ENCODE peak calls at places on chromosome 11, in nine cellular contexts. D, N, T, Y, M, G, Q, F and B are unnamed samples.

GRCh38 chr11:134566311-134566710 is 154.3 kb upstream of the B3GAT1 start:
- DNase-seq in D (no peak), N (no peak), T (no peak), Y (no peak), M (no peak), G (no peak), Q (no peak), F (no peak), B (no peak)

GRCh38 chr11:81700061-81700460 is 1033.6 kb downstream of the FAM181B start:
- DNase-seq in D (no peak), N (no peak), T (no peak), Y (no peak), M (no peak), G (no peak), Q (peak), F (no peak), B (no peak)

GRCh38 chr11:5288108-5288911 is 13.4 kb downstream of the OR51B4 start:
- DNase-seq in D (no peak), N (no peak), T (no peak), Y (no peak), M (no peak), G (no peak), Q (peak), F (no peak), B (no peak)

GRCh38 chr11:67314218-67314617 is 10.9 kb downstream of the SSH3 start:
- DNase-seq in D (no peak), N (no peak), T (no peak), Y (no peak), M (no peak), G (no peak), Q (no peak), F (no peak), B (no peak)

GRCh38 chr11:64207247-64208085 is 945 bp downstream of the FERMT3 start:
- DNase-seq in D (no peak), N (peak), T (peak), Y (no peak), M (peak), G (no peak), Q (peak), F (peak), B (peak)

GRCh38 chr11:23976776-23977380 is 520.0 kb upstream of the LUZP2 start:
- DNase-seq in D (no peak), N (no peak), T (no peak), Y (no peak), M (no peak), G (no peak), Q (peak), F (no peak), B (no peak)

GRCh38 chr11:57162179-57162898 is 19.4 kb upstream of the LRRC55 start:
- DNase-seq in D (no peak), N (no peak), T (no peak), Y (no peak), M (no peak), G (no peak), Q (no peak), F (no peak), B (no peak)

GRCh38 chr11:83007909-83008580 is 63.7 kb downstream of the RAB30 start:
- DNase-seq in D (no peak), N (peak), T (no peak), Y (no peak), M (peak), G (no peak), Q (no peak), F (no peak), B (peak)

GRCh38 chr11:9047986-9048522 is 43.3 kb downstream of the SCUBE2 start:
- DNase-seq in D (peak), N (no peak), T (no peak), Y (no peak), M (no peak), G (no peak), Q (peak), F (no peak), B (no peak)

GRCh38 chr11:106446302-106446701 is 368.8 kb downstream of the AASDHPPT start:
- DNase-seq in D (no peak), N (no peak), T (no peak), Y (no peak), M (no peak), G (no peak), Q (no peak), F (no peak), B (no peak)

GRCh38 chr11:18521123-18521522 is 5.6 kb downstream of the TSG101 start:
- DNase-seq in D (no peak), N (no peak), T (no peak), Y (no peak), M (no peak), G (no peak), Q (no peak), F (no peak), B (no peak)

GRCh38 chr11:57542582-57542981 is 5.2 kb downstream of the SMTNL1 start:
- DNase-seq in D (no peak), N (no peak), T (no peak), Y (no peak), M (no peak), G (no peak), Q (no peak), F (no peak), B (no peak)

GRCh38 chr11:110044226-110044968 is 48.8 kb upstream of the ZC3H12C start:
- DNase-seq in D (no peak), N (no peak), T (no peak), Y (no peak), M (no peak), G (no peak), Q (no peak), F (no peak), B (no peak)

GRCh38 chr11:2748061-2748813 is 48.4 kb upstream of the KCNQ1OT1 start:
- DNase-seq in D (no peak), N (no peak), T (no peak), Y (no peak), M (peak), G (no peak), Q (no peak), F (no peak), B (no peak)

GRCh38 chr11:65479184-65480145 is 19.4 kb upstream of the MALAT1 start:
- DNase-seq in D (peak), N (peak), T (no peak), Y (no peak), M (peak), G (peak), Q (peak), F (peak), B (peak)

GRCh38 chr11:76811259-76811658 is 28.1 kb downstream of the TSKU start:
- DNase-seq in D (no peak), N (no peak), T (no peak), Y (no peak), M (no peak), G (no peak), Q (no peak), F (no peak), B (no peak)

GRCh38 chr11:31847761-31848160 is 36.6 kb upstream of the PAX6 start:
- DNase-seq in D (no peak), N (no peak), T (no peak), Y (no peak), M (no peak), G (no peak), Q (no peak), F (no peak), B (no peak)

GRCh38 chr11:65315204-65315865 is 669 bp downstream of the CDC42EP2 start:
- DNase-seq in D (peak), N (peak), T (peak), Y (peak), M (peak), G (peak), Q (peak), F (peak), B (peak)

GRCh38 chr11:128859563-128860441 is 7.3 kb downstream of the KCNJ1 start:
- DNase-seq in D (no peak), N (peak), T (peak), Y (no peak), M (peak), G (peak), Q (peak), F (no peak), B (peak)

GRCh38 chr11:123083623-123084029 is 21.7 kb upstream of the HSPA8 start:
- DNase-seq in D (peak), N (peak), T (peak), Y (peak), M (no peak), G (peak), Q (peak), F (peak), B (no peak)

GRCh38 chr11:130314749-130315285 is at the start of gene ZBTB44:
- DNase-seq in D (peak), N (peak), T (peak), Y (peak), M (peak), G (peak), Q (peak), F (peak), B (peak)

GRCh38 chr11:15223318-15223717 is 108.6 kb downstream of the INSC start:
- DNase-seq in D (no peak), N (no peak), T (no peak), Y (no peak), M (no peak), G (no peak), Q (peak), F (peak), B (no peak)

GRCh38 chr11:1381793-1382425 is 7.8 kb upstream of the BRSK2 start:
- DNase-seq in D (no peak), N (no peak), T (no peak), Y (no peak), M (no peak), G (no peak), Q (no peak), F (no peak), B (no peak)

GRCh38 chr11:11760838-11761237 is 80.9 kb upstream of the USP47 start:
- DNase-seq in D (no peak), N (no peak), T (no peak), Y (no peak), M (no peak), G (no peak), Q (no peak), F (no peak), B (no peak)

GRCh38 chr11:75164318-75164827 is 13.5 kb downstream of the SLCO2B1 start:
- DNase-seq in D (no peak), N (no peak), T (no peak), Y (no peak), M (no peak), G (no peak), Q (no peak), F (no peak), B (no peak)

GRCh38 chr11:19644316-19644715 is 68.3 kb upstream of the NAV2 start:
- DNase-seq in D (no peak), N (no peak), T (no peak), Y (no peak), M (no peak), G (no peak), Q (no peak), F (no peak), B (no peak)

GRCh38 chr11:19648321-19648720 is 64.3 kb upstream of the NAV2 start:
- DNase-seq in D (no peak), N (no peak), T (no peak), Y (no peak), M (no peak), G (no peak), Q (no peak), F (no peak), B (no peak)

GRCh38 chr11:19650929-19651487 is 61.6 kb upstream of the NAV2 start:
- DNase-seq in D (no peak), N (no peak), T (no peak), Y (no peak), M (no peak), G (no peak), Q (no peak), F (no peak), B (no peak)

GRCh38 chr11:19646308-19646707 is 66.3 kb upstream of the NAV2 start:
- DNase-seq in D (no peak), N (no peak), T (no peak), Y (no peak), M (no peak), G (no peak), Q (peak), F (no peak), B (no peak)

DNA sequence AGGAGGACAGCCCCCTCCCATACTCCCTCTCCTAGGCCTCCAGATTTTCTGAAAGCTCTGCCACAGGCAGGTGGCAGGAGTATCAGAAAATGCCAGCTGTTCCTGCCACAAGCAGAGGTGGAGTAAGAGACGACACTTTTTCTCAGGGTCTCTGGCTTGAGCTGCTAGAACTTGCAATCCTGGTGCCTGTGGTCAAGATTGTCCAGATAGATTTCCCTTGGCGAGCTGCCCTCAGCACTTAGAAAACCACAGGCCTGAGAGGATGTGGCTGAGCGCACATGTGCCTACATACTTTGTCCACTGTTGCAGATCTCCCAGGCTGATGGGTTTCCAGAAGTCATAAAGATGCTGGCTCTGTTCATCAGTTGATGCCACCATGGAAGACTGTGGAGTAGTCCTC is 65.7 kb upstream of the NAV2 start:
- DNase-seq in D (peak), N (peak), T (no peak), Y (no peak), M (no peak), G (no peak), Q (peak), F (peak), B (no peak)
- TF ChIP-seq CTCF in D (no peak), N (no peak), T (no peak), Y (peak), M (no peak), G (no peak), Q (peak), F (peak), B (no peak)

GRCh38 chr11:13964771-13965074 is 2.2 kb downstream of the SPON1 start:
- DNase-seq in D (no peak), N (no peak), T (no peak), Y (no peak), M (no peak), G (no peak), Q (no peak), F (no peak), B (no peak)
- TF ChIP-seq CTCF in D (no peak), N (no peak), T (no peak), Y (no peak), M (no peak), G (no peak), Q (no peak), F (no peak), B (no peak)

DNA sequence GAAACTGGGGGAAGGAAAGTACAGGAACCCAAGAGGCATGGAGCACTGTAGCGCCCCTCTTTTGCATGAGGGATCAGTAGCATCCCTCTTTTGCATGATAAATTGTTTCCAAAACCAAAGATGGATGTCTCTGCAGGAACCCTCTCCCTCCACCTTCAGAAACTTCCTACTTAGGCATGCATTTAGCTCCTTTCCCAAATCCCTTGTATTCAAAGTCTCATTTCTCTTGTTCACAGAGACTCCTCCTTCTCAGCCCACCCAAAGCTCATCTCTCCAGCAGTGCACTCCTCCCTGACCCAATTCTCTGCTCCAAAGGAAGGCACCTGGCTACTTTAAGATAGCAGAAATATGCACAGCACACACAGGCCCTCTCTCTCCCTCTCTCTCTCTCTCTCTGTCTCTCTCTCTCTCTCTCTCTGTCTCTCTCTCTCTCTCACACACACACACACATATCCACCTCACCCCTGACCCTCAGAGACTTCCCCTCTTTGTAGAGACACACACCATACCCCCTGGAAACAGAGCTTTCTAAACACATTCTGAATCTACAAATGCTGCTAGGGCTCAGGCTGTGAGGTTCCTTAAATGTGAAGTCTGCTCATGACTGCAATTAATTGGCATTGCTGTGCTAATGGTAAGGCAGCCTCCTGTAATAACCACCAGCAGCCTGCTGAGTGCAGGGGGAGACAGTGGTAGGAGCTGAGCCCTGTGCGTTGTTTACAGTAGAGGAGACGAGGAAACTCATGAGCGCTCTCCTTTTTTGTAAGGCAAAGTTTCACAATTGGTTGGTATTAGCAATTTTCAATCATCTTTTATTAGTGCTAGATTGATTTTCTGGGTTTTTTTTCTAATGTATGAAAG is 519.6 kb downstream of the NTM start:
- DNase-seq in D (no peak), N (no peak), T (no peak), Y (no peak), M (no peak), G (no peak), Q (no peak), F (no peak), B (no peak)
- TF ChIP-seq CTCF in D (no peak), N (no peak), T (no peak), Y (no peak), M (no peak), G (no peak), Q (no peak), F (no peak), B (no peak)

GRCh38 chr11:119101759-119102423 is at the start of gene DPAGT1:
- DNase-seq in D (peak), N (peak), T (peak), Y (peak), M (peak), G (peak), Q (peak), F (peak), B (peak)

GRCh38 chr11:119101367-119101758 is 290 bp downstream of the DPAGT1 start:
- DNase-seq in D (no peak), N (no peak), T (no peak), Y (no peak), M (no peak), G (peak), Q (peak), F (no peak), B (no peak)

GRCh38 chr11:119099707-119100106 is 1.9 kb downstream of the DPAGT1 start:
- DNase-seq in D (no peak), N (no peak), T (no peak), Y (no peak), M (no peak), G (no peak), Q (no peak), F (no peak), B (no peak)

GRCh38 chr11:119100960-119101349 is 698 bp downstream of the DPAGT1 start:
- DNase-seq in D (no peak), N (no peak), T (no peak), Y (no peak), M (no peak), G (no peak), Q (no peak), F (no peak), B (no peak)

GRCh38 chr11:119100246-119100959 is 1.2 kb downstream of the DPAGT1 start:
- DNase-seq in D (no peak), N (no peak), T (no peak), Y (no peak), M (no peak), G (peak), Q (peak), F (peak), B (no peak)
- TF ChIP-seq CTCF in D (peak), N (no peak), T (no peak), Y (peak), M (peak), G (peak), Q (peak), F (peak), B (peak)

GRCh38 chr11:119000906-119001305 is 3.0 kb downstream of the CENATAC start:
- DNase-seq in D (no peak), N (no peak), T (no peak), Y (no peak), M (no peak), G (no peak), Q (peak), F (peak), B (no peak)

GRCh38 chr11:118998822-118999221 is 884 bp downstream of the CENATAC start:
- DNase-seq in D (no peak), N (no peak), T (no peak), Y (no peak), M (no peak), G (peak), Q (peak), F (peak), B (no peak)

GRCh38 chr11:118997627-118998387 is at the start of gene CENATAC:
- DNase-seq in D (peak), N (peak), T (peak), Y (peak), M (peak), G (peak), Q (peak), F (peak), B (peak)

GRCh38 chr11:118998388-118998717 is 415 bp downstream of the CENATAC start:
- DNase-seq in D (no peak), N (no peak), T (no peak), Y (no peak), M (no peak), G (no peak), Q (no peak), F (no peak), B (no peak)

GRCh38 chr11:118996926-118997626 is 862 bp upstream of the CENATAC start:
- DNase-seq in D (no peak), N (no peak), T (peak), Y (no peak), M (no peak), G (peak), Q (peak), F (no peak), B (peak)
- TF ChIP-seq CTCF in D (peak), N (no peak), T (peak), Y (peak), M (peak), G (no peak), Q (peak), F (peak), B (peak)

GRCh38 chr11:104120493-104121200 is 43.3 kb downstream of the PDGFD start:
- DNase-seq in D (no peak), N (no peak), T (no peak), Y (no peak), M (no peak), G (peak), Q (no peak), F (no peak), B (no peak)
- TF ChIP-seq CTCF in D (no peak), N (no peak), T (no peak), Y (peak), M (no peak), G (peak), Q (peak), F (no peak), B (no peak)

GRCh38 chr11:116215471-116216113 is 557.2 kb downstream of the BUD13 start:
- DNase-seq in D (no peak), N (no peak), T (no peak), Y (no peak), M (no peak), G (peak), Q (no peak), F (no peak), B (no peak)
- TF ChIP-seq CTCF in D (no peak), N (no peak), T (no peak), Y (peak), M (peak), G (no peak), Q (no peak), F (no peak), B (no peak)